ENCODE peak calls at places on chromosomes 12 and 14, in eight cellular contexts. One of them, this sample, is unnamed.

GRCh38 chr14:55333785-55334485 is 62.7 kb downstream of the FBXO34 start:
- DNase-seq in EL: peak
- DNase-seq in brain microvascular endothelial cell: no peak
- DNase-seq in tibial nerve: no peak
- DNase-seq in NCI-H1436: no peak
- DNase-seq in endothelial cell of umbilical vein: peak
- DNase-seq in iPS DF 6.9: no peak
- DNase-seq in occipital lobe: no peak
- DNase-seq in this sample: peak

GRCh38 chr12:9869307-9870161 is at the start of gene CLEC2B:
- DNase-seq in EL: peak
- DNase-seq in brain microvascular endothelial cell: peak
- DNase-seq in tibial nerve: no peak
- DNase-seq in NCI-H1436: no peak
- DNase-seq in endothelial cell of umbilical vein: peak
- DNase-seq in iPS DF 6.9: no peak
- DNase-seq in occipital lobe: no peak
- DNase-seq in this sample: peak

GRCh38 chr12:54634795-54635194 is at the start of gene LACRT:
- DNase-seq in EL: no peak
- DNase-seq in brain microvascular endothelial cell: no peak
- DNase-seq in tibial nerve: no peak
- DNase-seq in NCI-H1436: no peak
- DNase-seq in endothelial cell of umbilical vein: no peak
- DNase-seq in iPS DF 6.9: no peak
- DNase-seq in occipital lobe: no peak
- DNase-seq in this sample: no peak

GRCh38 chr12:31574803-31575573 is 15.9 kb downstream of the DENND5B start:
- DNase-seq in EL: peak
- DNase-seq in brain microvascular endothelial cell: no peak
- DNase-seq in tibial nerve: no peak
- DNase-seq in NCI-H1436: no peak
- DNase-seq in endothelial cell of umbilical vein: peak
- DNase-seq in iPS DF 6.9: no peak
- DNase-seq in occipital lobe: no peak
- DNase-seq in this sample: peak

GRCh38 chr12:52946797-52947547 is 1.9 kb upstream of the KRT18 start:
- DNase-seq in EL: peak
- DNase-seq in brain microvascular endothelial cell: no peak
- DNase-seq in tibial nerve: no peak
- DNase-seq in NCI-H1436: no peak
- DNase-seq in endothelial cell of umbilical vein: peak
- DNase-seq in iPS DF 6.9: no peak
- DNase-seq in occipital lobe: no peak
- DNase-seq in this sample: peak

GRCh38 chr14:105223260-105223659 is 25.1 kb upstream of the BTBD6 start:
- DNase-seq in EL: no peak
- DNase-seq in brain microvascular endothelial cell: no peak
- DNase-seq in tibial nerve: no peak
- DNase-seq in NCI-H1436: no peak
- DNase-seq in endothelial cell of umbilical vein: no peak
- DNase-seq in iPS DF 6.9: no peak
- DNase-seq in occipital lobe: no peak
- DNase-seq in this sample: no peak

GRCh38 chr12:32615441-32615840 is 63.7 kb upstream of the DNM1L start:
- DNase-seq in EL: no peak
- DNase-seq in brain microvascular endothelial cell: no peak
- DNase-seq in tibial nerve: no peak
- DNase-seq in NCI-H1436: no peak
- DNase-seq in endothelial cell of umbilical vein: no peak
- DNase-seq in iPS DF 6.9: no peak
- DNase-seq in occipital lobe: no peak
- DNase-seq in this sample: no peak

GRCh38 chr12:2794261-2794735 is 472 bp upstream of the FKBP4 start:
- DNase-seq in EL: no peak
- DNase-seq in brain microvascular endothelial cell: peak
- DNase-seq in tibial nerve: no peak
- DNase-seq in NCI-H1436: no peak
- DNase-seq in endothelial cell of umbilical vein: no peak
- DNase-seq in iPS DF 6.9: no peak
- DNase-seq in occipital lobe: peak
- DNase-seq in this sample: peak

GRCh38 chr12:65613692-65614091 is 210.6 kb upstream of the HMGA2 start:
- DNase-seq in EL: no peak
- DNase-seq in brain microvascular endothelial cell: no peak
- DNase-seq in tibial nerve: no peak
- DNase-seq in NCI-H1436: no peak
- DNase-seq in endothelial cell of umbilical vein: no peak
- DNase-seq in iPS DF 6.9: no peak
- DNase-seq in occipital lobe: no peak
- DNase-seq in this sample: no peak

GRCh38 chr12:10001141-10001778 is 2.3 kb upstream of the CLEC1B start:
- DNase-seq in EL: no peak
- DNase-seq in brain microvascular endothelial cell: no peak
- DNase-seq in tibial nerve: no peak
- DNase-seq in NCI-H1436: no peak
- DNase-seq in endothelial cell of umbilical vein: no peak
- DNase-seq in iPS DF 6.9: no peak
- DNase-seq in occipital lobe: no peak
- DNase-seq in this sample: no peak

GRCh38 chr12:53974084-53975018 is at the start of gene HOTAIR:
- DNase-seq in EL: peak
- DNase-seq in brain microvascular endothelial cell: no peak
- DNase-seq in tibial nerve: no peak
- DNase-seq in NCI-H1436: no peak
- DNase-seq in endothelial cell of umbilical vein: no peak
- DNase-seq in iPS DF 6.9: no peak
- DNase-seq in occipital lobe: no peak
- DNase-seq in this sample: peak

GRCh38 chr12:130953783-130954543 is at the start of gene ADGRD1:
- DNase-seq in EL: peak
- DNase-seq in brain microvascular endothelial cell: no peak
- DNase-seq in tibial nerve: peak
- DNase-seq in NCI-H1436: no peak
- DNase-seq in endothelial cell of umbilical vein: no peak
- DNase-seq in iPS DF 6.9: no peak
- DNase-seq in occipital lobe: peak
- DNase-seq in this sample: peak

GRCh38 chr12:85448548-85449139 is 168.6 kb downstream of the ALX1 start:
- DNase-seq in EL: no peak
- DNase-seq in brain microvascular endothelial cell: no peak
- DNase-seq in tibial nerve: no peak
- DNase-seq in NCI-H1436: peak
- DNase-seq in endothelial cell of umbilical vein: peak
- DNase-seq in iPS DF 6.9: no peak
- DNase-seq in occipital lobe: no peak
- DNase-seq in this sample: no peak

GRCh38 chr14:65411656-65412188 is 808 bp upstream of the FUT8 start:
- DNase-seq in EL: peak
- DNase-seq in brain microvascular endothelial cell: peak
- DNase-seq in tibial nerve: peak
- DNase-seq in NCI-H1436: peak
- DNase-seq in endothelial cell of umbilical vein: peak
- DNase-seq in iPS DF 6.9: peak
- DNase-seq in occipital lobe: peak
- DNase-seq in this sample: peak

GRCh38 chr14:62847168-62847567 is 198.1 kb downstream of the KCNH5 start:
- DNase-seq in EL: no peak
- DNase-seq in brain microvascular endothelial cell: no peak
- DNase-seq in tibial nerve: no peak
- DNase-seq in NCI-H1436: no peak
- DNase-seq in endothelial cell of umbilical vein: no peak
- DNase-seq in iPS DF 6.9: no peak
- DNase-seq in occipital lobe: no peak
- DNase-seq in this sample: no peak

GRCh38 chr14:21868442-21869046 is 194.9 kb upstream of the OR4E1 start:
- DNase-seq in EL: peak
- DNase-seq in brain microvascular endothelial cell: peak
- DNase-seq in tibial nerve: peak
- DNase-seq in NCI-H1436: no peak
- DNase-seq in endothelial cell of umbilical vein: peak
- DNase-seq in iPS DF 6.9: peak
- DNase-seq in occipital lobe: peak
- DNase-seq in this sample: no peak

GRCh38 chr12:19967486-19967885 is 400.9 kb upstream of the PDE3A start:
- DNase-seq in EL: peak
- DNase-seq in brain microvascular endothelial cell: peak
- DNase-seq in tibial nerve: peak
- DNase-seq in NCI-H1436: peak
- DNase-seq in endothelial cell of umbilical vein: peak
- DNase-seq in iPS DF 6.9: no peak
- DNase-seq in occipital lobe: no peak
- DNase-seq in this sample: peak

GRCh38 chr12:90253674-90254181 is 545.1 kb upstream of the ATP2B1 start:
- DNase-seq in EL: peak
- DNase-seq in brain microvascular endothelial cell: peak
- DNase-seq in tibial nerve: peak
- DNase-seq in NCI-H1436: no peak
- DNase-seq in endothelial cell of umbilical vein: peak
- DNase-seq in iPS DF 6.9: no peak
- DNase-seq in occipital lobe: peak
- DNase-seq in this sample: peak

GRCh38 chr12:121917950-121918678 is at the start of gene CFAP251:
- DNase-seq in EL: peak
- DNase-seq in brain microvascular endothelial cell: peak
- DNase-seq in tibial nerve: peak
- DNase-seq in NCI-H1436: peak
- DNase-seq in endothelial cell of umbilical vein: peak
- DNase-seq in iPS DF 6.9: peak
- DNase-seq in occipital lobe: peak
- DNase-seq in this sample: peak

GRCh38 chr12:49975370-49975761 is 2.6 kb downstream of the AQP6 start:
- DNase-seq in EL: no peak
- DNase-seq in brain microvascular endothelial cell: no peak
- DNase-seq in tibial nerve: no peak
- DNase-seq in NCI-H1436: no peak
- DNase-seq in endothelial cell of umbilical vein: no peak
- DNase-seq in iPS DF 6.9: no peak
- DNase-seq in occipital lobe: no peak
- DNase-seq in this sample: no peak

GRCh38 chr14:31174433-31174832 is 33.2 kb downstream of the HECTD1 start:
- DNase-seq in EL: no peak
- DNase-seq in brain microvascular endothelial cell: no peak
- DNase-seq in tibial nerve: no peak
- DNase-seq in NCI-H1436: no peak
- DNase-seq in endothelial cell of umbilical vein: no peak
- DNase-seq in iPS DF 6.9: no peak
- DNase-seq in occipital lobe: no peak
- DNase-seq in this sample: no peak

GRCh38 chr12:80264891-80265290 is 165.6 kb downstream of the OTOGL start:
- DNase-seq in EL: no peak
- DNase-seq in brain microvascular endothelial cell: no peak
- DNase-seq in tibial nerve: no peak
- DNase-seq in NCI-H1436: no peak
- DNase-seq in endothelial cell of umbilical vein: no peak
- DNase-seq in iPS DF 6.9: no peak
- DNase-seq in occipital lobe: no peak
- DNase-seq in this sample: no peak

GRCh38 chr12:20214286-20214685 is 154.1 kb upstream of the PDE3A start:
- DNase-seq in EL: peak
- DNase-seq in brain microvascular endothelial cell: no peak
- DNase-seq in tibial nerve: no peak
- DNase-seq in NCI-H1436: no peak
- DNase-seq in endothelial cell of umbilical vein: peak
- DNase-seq in iPS DF 6.9: no peak
- DNase-seq in occipital lobe: no peak
- DNase-seq in this sample: peak

GRCh38 chr14:49972840-49973239 is 80.0 kb downstream of the ARF6 start:
- DNase-seq in EL: peak
- DNase-seq in brain microvascular endothelial cell: peak
- DNase-seq in tibial nerve: peak
- DNase-seq in NCI-H1436: no peak
- DNase-seq in endothelial cell of umbilical vein: peak
- DNase-seq in iPS DF 6.9: no peak
- DNase-seq in occipital lobe: no peak
- DNase-seq in this sample: peak

GRCh38 chr12:53518381-53518780 is 11.1 kb upstream of the NPFF start:
- DNase-seq in EL: peak
- DNase-seq in brain microvascular endothelial cell: no peak
- DNase-seq in tibial nerve: no peak
- DNase-seq in NCI-H1436: no peak
- DNase-seq in endothelial cell of umbilical vein: no peak
- DNase-seq in iPS DF 6.9: no peak
- DNase-seq in occipital lobe: no peak
- DNase-seq in this sample: peak

GRCh38 chr14:24297190-24297964 is 2.2 kb downstream of the DHRS1 start:
- DNase-seq in EL: no peak
- DNase-seq in brain microvascular endothelial cell: peak
- DNase-seq in tibial nerve: no peak
- DNase-seq in NCI-H1436: no peak
- DNase-seq in endothelial cell of umbilical vein: peak
- DNase-seq in iPS DF 6.9: no peak
- DNase-seq in occipital lobe: no peak
- DNase-seq in this sample: peak

GRCh38 chr14:99003646-99004045 is 268.4 kb downstream of the BCL11B start:
- DNase-seq in EL: no peak
- DNase-seq in brain microvascular endothelial cell: no peak
- DNase-seq in tibial nerve: no peak
- DNase-seq in NCI-H1436: no peak
- DNase-seq in endothelial cell of umbilical vein: no peak
- DNase-seq in iPS DF 6.9: no peak
- DNase-seq in occipital lobe: no peak
- DNase-seq in this sample: no peak

GRCh38 chr14:99905121-99905520 is 111.9 kb downstream of the EML1 start:
- DNase-seq in EL: no peak
- DNase-seq in brain microvascular endothelial cell: no peak
- DNase-seq in tibial nerve: no peak
- DNase-seq in NCI-H1436: no peak
- DNase-seq in endothelial cell of umbilical vein: no peak
- DNase-seq in iPS DF 6.9: no peak
- DNase-seq in occipital lobe: no peak
- DNase-seq in this sample: no peak

GRCh38 chr12:104827587-104827986 is 130.5 kb downstream of the SLC41A2 start:
- DNase-seq in EL: no peak
- DNase-seq in brain microvascular endothelial cell: no peak
- DNase-seq in tibial nerve: no peak
- DNase-seq in NCI-H1436: no peak
- DNase-seq in endothelial cell of umbilical vein: no peak
- DNase-seq in iPS DF 6.9: peak
- DNase-seq in occipital lobe: no peak
- DNase-seq in this sample: peak

GRCh38 chr12:132427177-132427725 is 62.7 kb upstream of the FBRSL1 start:
- DNase-seq in EL: no peak
- DNase-seq in brain microvascular endothelial cell: no peak
- DNase-seq in tibial nerve: no peak
- DNase-seq in NCI-H1436: no peak
- DNase-seq in endothelial cell of umbilical vein: peak
- DNase-seq in iPS DF 6.9: no peak
- DNase-seq in occipital lobe: no peak
- DNase-seq in this sample: no peak

GRCh38 chr12:125050868-125051267 is 14.4 kb upstream of the AACS start:
- DNase-seq in EL: no peak
- DNase-seq in brain microvascular endothelial cell: no peak
- DNase-seq in tibial nerve: no peak
- DNase-seq in NCI-H1436: no peak
- DNase-seq in endothelial cell of umbilical vein: no peak
- DNase-seq in iPS DF 6.9: no peak
- DNase-seq in occipital lobe: no peak
- DNase-seq in this sample: no peak

GRCh38 chr14:51328089-51328941 is 88.3 kb downstream of the TMX1 start:
- DNase-seq in EL: peak
- DNase-seq in brain microvascular endothelial cell: peak
- DNase-seq in tibial nerve: no peak
- DNase-seq in NCI-H1436: no peak
- DNase-seq in endothelial cell of umbilical vein: peak
- DNase-seq in iPS DF 6.9: no peak
- DNase-seq in occipital lobe: peak
- DNase-seq in this sample: peak

GRCh38 chr12:104494137-104494815 is 37.5 kb downstream of the CHST11 start:
- DNase-seq in EL: no peak
- DNase-seq in brain microvascular endothelial cell: peak
- DNase-seq in tibial nerve: no peak
- DNase-seq in NCI-H1436: no peak
- DNase-seq in endothelial cell of umbilical vein: no peak
- DNase-seq in iPS DF 6.9: no peak
- DNase-seq in occipital lobe: no peak
- DNase-seq in this sample: no peak

GRCh38 chr14:100304825-100305445 is 1.3 kb downstream of the SLC25A29 start:
- DNase-seq in EL: peak
- DNase-seq in brain microvascular endothelial cell: no peak
- DNase-seq in tibial nerve: peak
- DNase-seq in NCI-H1436: peak
- DNase-seq in endothelial cell of umbilical vein: peak
- DNase-seq in iPS DF 6.9: no peak
- DNase-seq in occipital lobe: no peak
- DNase-seq in this sample: peak

This sample was measured in EH.